ENCODE peak calls at places on chromosomes 2 and 18, in eight cellular contexts. One of them, this sample, is unnamed.
A peak's percentile ranks its signal among the peaks of the same experiment; 100 is the strongest.

GRCh38 chr2:62195421-62196277 is at the start of gene B3GNT2:
- DNase-seq in GM03348: peak; percentile 98
- DNase-seq in foreskin melanocyte: peak; percentile 40
- DNase-seq in cardiac muscle cell: peak; percentile 82
- DNase-seq in fibroblast of lung: peak; percentile 67
- DNase-seq in endothelial cell: peak; percentile 76
- DNase-seq in stomach: peak; percentile 86
- DNase-seq in RWPE1: peak; percentile 85
- DNase-seq in this sample: peak; percentile 69

GRCh38 chr2:160408575-160409291 is 84.9 kb downstream of the RBMS1 start:
- DNase-seq in endothelial cell: peak; percentile 38
- DNase-seq in stomach: no peak
- DNase-seq in RWPE1: no peak
- DNase-seq in foreskin melanocyte: no peak
- DNase-seq in fibroblast of lung: no peak
- DNase-seq in GM03348: peak; percentile 29
- DNase-seq in cardiac muscle cell: no peak
- DNase-seq in this sample: peak; percentile 38

GRCh38 chr2:11359865-11360264 is 15.4 kb upstream of the ROCK2 start:
- DNase-seq in foreskin melanocyte: no peak
- DNase-seq in stomach: no peak
- DNase-seq in GM03348: no peak
- DNase-seq in fibroblast of lung: no peak
- DNase-seq in endothelial cell: no peak
- DNase-seq in cardiac muscle cell: no peak
- DNase-seq in RWPE1: no peak
- DNase-seq in this sample: no peak

GRCh38 chr2:234969329-234970157 is 17.7 kb downstream of the SH3BP4 start:
- DNase-seq in GM03348: no peak
- DNase-seq in foreskin melanocyte: no peak
- DNase-seq in cardiac muscle cell: no peak
- DNase-seq in endothelial cell: no peak
- DNase-seq in stomach: no peak
- DNase-seq in fibroblast of lung: no peak
- DNase-seq in RWPE1: no peak
- DNase-seq in this sample: no peak

GRCh38 chr2:140797718-140798117 is 1333.1 kb downstream of the LRP1B start:
- DNase-seq in cardiac muscle cell: no peak
- DNase-seq in endothelial cell: no peak
- DNase-seq in stomach: no peak
- DNase-seq in foreskin melanocyte: no peak
- DNase-seq in RWPE1: peak; percentile 1
- DNase-seq in fibroblast of lung: no peak
- DNase-seq in GM03348: no peak
- DNase-seq in this sample: no peak

GRCh38 chr18:36663312-36663711 is 165.5 kb downstream of the TPGS2 start:
- DNase-seq in RWPE1: no peak
- DNase-seq in fibroblast of lung: no peak
- DNase-seq in foreskin melanocyte: no peak
- DNase-seq in GM03348: no peak
- DNase-seq in stomach: no peak
- DNase-seq in endothelial cell: no peak
- DNase-seq in cardiac muscle cell: peak; percentile 38
- DNase-seq in this sample: no peak

GRCh38 chr18:36325846-36326245 is 28.3 kb downstream of the FHOD3 start:
- DNase-seq in foreskin melanocyte: no peak
- DNase-seq in RWPE1: no peak
- DNase-seq in endothelial cell: no peak
- DNase-seq in fibroblast of lung: no peak
- DNase-seq in stomach: no peak
- DNase-seq in cardiac muscle cell: no peak
- DNase-seq in GM03348: no peak
- DNase-seq in this sample: no peak

GRCh38 chr18:32919799-32920198 is 147.0 kb upstream of the KLHL14 start:
- DNase-seq in GM03348: no peak
- DNase-seq in foreskin melanocyte: peak; percentile 62
- DNase-seq in endothelial cell: peak; percentile 54
- DNase-seq in stomach: peak; percentile 28
- DNase-seq in cardiac muscle cell: no peak
- DNase-seq in RWPE1: peak; percentile 16
- DNase-seq in fibroblast of lung: peak; percentile 41
- DNase-seq in this sample: no peak

GRCh38 chr2:226325541-226325940 is 474.1 kb downstream of the IRS1 start:
- DNase-seq in cardiac muscle cell: peak; percentile 40
- DNase-seq in fibroblast of lung: no peak
- DNase-seq in stomach: no peak
- DNase-seq in GM03348: no peak
- DNase-seq in foreskin melanocyte: peak; percentile 75
- DNase-seq in RWPE1: no peak
- DNase-seq in endothelial cell: no peak
- DNase-seq in this sample: no peak

GRCh38 chr2:179235463-179236108 is 29.0 kb downstream of the SESTD1 start:
- DNase-seq in stomach: no peak
- DNase-seq in foreskin melanocyte: no peak
- DNase-seq in endothelial cell: no peak
- DNase-seq in GM03348: no peak
- DNase-seq in RWPE1: no peak
- DNase-seq in fibroblast of lung: peak; percentile 65
- DNase-seq in cardiac muscle cell: peak; percentile 16
- DNase-seq in this sample: no peak

GRCh38 chr2:217360111-217360510 is 500.2 kb upstream of the TNP1 start:
- DNase-seq in RWPE1: no peak
- DNase-seq in fibroblast of lung: no peak
- DNase-seq in GM03348: no peak
- DNase-seq in endothelial cell: no peak
- DNase-seq in foreskin melanocyte: no peak
- DNase-seq in cardiac muscle cell: no peak
- DNase-seq in stomach: no peak
- DNase-seq in this sample: no peak

GRCh38 chr2:234722176-234722575 is 225.3 kb upstream of the ARL4C start:
- DNase-seq in foreskin melanocyte: peak; percentile 8
- DNase-seq in fibroblast of lung: peak; percentile 11
- DNase-seq in endothelial cell: no peak
- DNase-seq in GM03348: no peak
- DNase-seq in RWPE1: no peak
- DNase-seq in stomach: no peak
- DNase-seq in cardiac muscle cell: peak; percentile 51
- DNase-seq in this sample: no peak

GRCh38 chr2:10917927-10918326 is 6.2 kb downstream of the KCNF1 start:
- DNase-seq in endothelial cell: no peak
- DNase-seq in GM03348: no peak
- DNase-seq in foreskin melanocyte: no peak
- DNase-seq in stomach: no peak
- DNase-seq in fibroblast of lung: no peak
- DNase-seq in cardiac muscle cell: no peak
- DNase-seq in RWPE1: no peak
- DNase-seq in this sample: no peak

This sample was measured in MG63.